ENCODE peak calls at places on chromosomes 16 and 17, in six cellular contexts. One of them, this sample, is unnamed.

GRCh38 chr17:35359396-35359795 is 14.0 kb downstream of the SLFN11 start:
- DNase-seq in psoas muscle: no peak
- DNase-seq in GM23248: no peak
- DNase-seq in ovary: no peak
- DNase-seq in sigmoid colon: no peak
- DNase-seq in tibial nerve: no peak
- DNase-seq in this sample: no peak

GRCh38 chr17:28926786-28927185 is 23.9 kb upstream of the DHRS13 start:
- DNase-seq in ovary: no peak
- DNase-seq in psoas muscle: no peak
- DNase-seq in GM23248: no peak
- DNase-seq in sigmoid colon: no peak
- DNase-seq in tibial nerve: no peak
- DNase-seq in this sample: no peak

GRCh38 chr16:84751241-84751640 is 51.4 kb downstream of the USP10 start:
- DNase-seq in ovary: no peak
- DNase-seq in sigmoid colon: no peak
- DNase-seq in GM23248: no peak
- DNase-seq in tibial nerve: no peak
- DNase-seq in psoas muscle: no peak
- DNase-seq in this sample: no peak

GRCh38 chr16:56241596-56241995 is 50.3 kb downstream of the GNAO1 start:
- DNase-seq in GM23248: no peak
- DNase-seq in tibial nerve: no peak
- DNase-seq in psoas muscle: no peak
- DNase-seq in sigmoid colon: no peak
- DNase-seq in ovary: no peak
- DNase-seq in this sample: no peak

GRCh38 chr16:19123535-19124178 is 9.9 kb downstream of the ITPRIPL2 start:
- DNase-seq in sigmoid colon: no peak
- DNase-seq in psoas muscle: no peak
- DNase-seq in ovary: no peak
- DNase-seq in tibial nerve: no peak
- DNase-seq in GM23248: no peak
- DNase-seq in this sample: no peak

GRCh38 chr17:38591759-38592241 is 14.0 kb downstream of the SRCIN1 start:
- DNase-seq in ovary: no peak
- DNase-seq in sigmoid colon: no peak
- DNase-seq in GM23248: peak; percentile 66
- DNase-seq in psoas muscle: no peak
- DNase-seq in tibial nerve: no peak
- DNase-seq in this sample: no peak

GRCh38 chr16:11597737-11598136 is 11.0 kb upstream of the LITAF start:
- DNase-seq in GM23248: no peak
- DNase-seq in ovary: no peak
- DNase-seq in sigmoid colon: no peak
- DNase-seq in psoas muscle: no peak
- DNase-seq in tibial nerve: no peak
- DNase-seq in this sample: no peak

GRCh38 chr16:81650982-81651562 is 128.0 kb upstream of the PLCG2 start:
- DNase-seq in ovary: peak; percentile 91
- DNase-seq in psoas muscle: peak; percentile 62
- DNase-seq in tibial nerve: peak; percentile 61
- DNase-seq in GM23248: no peak
- DNase-seq in sigmoid colon: peak; percentile 95
- DNase-seq in this sample: peak; percentile 37

GRCh38 chr17:37710344-37710886 is 34.4 kb downstream of the HNF1B start:
- DNase-seq in tibial nerve: no peak
- DNase-seq in ovary: no peak
- DNase-seq in psoas muscle: no peak
- DNase-seq in GM23248: peak; percentile 56
- DNase-seq in sigmoid colon: no peak
- DNase-seq in this sample: peak; percentile 80

GRCh38 chr17:78341559-78342437 is 18.1 kb downstream of the SOCS3 start:
- DNase-seq in psoas muscle: peak; percentile 84
- DNase-seq in ovary: peak; percentile 88
- DNase-seq in sigmoid colon: peak; percentile 89
- DNase-seq in tibial nerve: no peak
- DNase-seq in GM23248: peak; percentile 93
- DNase-seq in this sample: no peak

GRCh38 chr17:50114849-50115357 is 15.1 kb downstream of the SAMD14 start:
- DNase-seq in tibial nerve: peak; percentile 62
- DNase-seq in psoas muscle: no peak
- DNase-seq in sigmoid colon: no peak
- DNase-seq in ovary: no peak
- DNase-seq in GM23248: peak; percentile 86
- DNase-seq in this sample: no peak

GRCh38 chr17:81831957-81832607 is 1.0 kb downstream of the MCRIP1 start:
- DNase-seq in GM23248: peak; percentile 89
- DNase-seq in ovary: no peak
- DNase-seq in sigmoid colon: no peak
- DNase-seq in tibial nerve: no peak
- DNase-seq in psoas muscle: no peak
- DNase-seq in this sample: no peak

GRCh38 chr16:2009302-2009711 is 314 bp downstream of the ZNF598 start:
- DNase-seq in psoas muscle: no peak
- DNase-seq in sigmoid colon: no peak
- DNase-seq in tibial nerve: no peak
- DNase-seq in GM23248: peak; percentile 45
- DNase-seq in ovary: peak; percentile 56
- DNase-seq in this sample: no peak

GRCh38 chr16:56800355-56800754 is 64.7 kb upstream of the SLC12A3 start:
- DNase-seq in psoas muscle: no peak
- DNase-seq in tibial nerve: no peak
- DNase-seq in sigmoid colon: no peak
- DNase-seq in GM23248: peak; percentile 39
- DNase-seq in ovary: no peak
- DNase-seq in this sample: no peak

GRCh38 chr16:59886021-59886420 is 1151.9 kb upstream of the GOT2 start:
- DNase-seq in tibial nerve: peak; percentile 78
- DNase-seq in GM23248: peak; percentile 71
- DNase-seq in sigmoid colon: peak; percentile 73
- DNase-seq in psoas muscle: peak; percentile 28
- DNase-seq in ovary: no peak
- DNase-seq in this sample: no peak

GRCh38 chr16:17296412-17296811 is 174.3 kb downstream of the XYLT1 start:
- DNase-seq in tibial nerve: no peak
- DNase-seq in ovary: no peak
- DNase-seq in GM23248: no peak
- DNase-seq in sigmoid colon: no peak
- DNase-seq in psoas muscle: peak; percentile 26
- DNase-seq in this sample: no peak

GRCh38 chr17:29573871-29574731 is 5.6 kb downstream of the TP53I13 start:
- DNase-seq in GM23248: no peak
- DNase-seq in psoas muscle: no peak
- DNase-seq in ovary: no peak
- DNase-seq in sigmoid colon: peak; percentile 64
- DNase-seq in tibial nerve: no peak
- DNase-seq in this sample: no peak

GRCh38 chr17:28187931-28188330 is 131.1 kb upstream of the TMEM97 start:
- DNase-seq in psoas muscle: no peak
- DNase-seq in sigmoid colon: no peak
- DNase-seq in GM23248: no peak
- DNase-seq in tibial nerve: no peak
- DNase-seq in ovary: no peak
- DNase-seq in this sample: no peak

GRCh38 chr17:2694381-2695242 is 17.0 kb downstream of the CLUH start:
- DNase-seq in ovary: peak; percentile 22
- DNase-seq in psoas muscle: no peak
- DNase-seq in tibial nerve: no peak
- DNase-seq in sigmoid colon: peak; percentile 61
- DNase-seq in GM23248: no peak
- DNase-seq in this sample: no peak

GRCh38 chr17:69997332-69997731 is 77.7 kb upstream of the KCNJ16 start:
- DNase-seq in GM23248: peak; percentile 50
- DNase-seq in sigmoid colon: no peak
- DNase-seq in tibial nerve: no peak
- DNase-seq in psoas muscle: no peak
- DNase-seq in ovary: no peak
- DNase-seq in this sample: no peak

GRCh38 chr17:61483778-61484116 is 31.5 kb downstream of the TBX4 start:
- DNase-seq in ovary: no peak
- DNase-seq in sigmoid colon: no peak
- DNase-seq in GM23248: no peak
- DNase-seq in tibial nerve: no peak
- DNase-seq in psoas muscle: no peak
- DNase-seq in this sample: no peak

GRCh38 chr16:85167589-85168537 is 55.6 kb upstream of the CIBAR2 start:
- DNase-seq in GM23248: no peak
- DNase-seq in sigmoid colon: no peak
- DNase-seq in psoas muscle: no peak
- DNase-seq in ovary: no peak
- DNase-seq in tibial nerve: no peak
- DNase-seq in this sample: no peak

GRCh38 chr17:78884148-78884870 is 18.7 kb downstream of the CEP295NL start:
- DNase-seq in ovary: no peak
- DNase-seq in tibial nerve: no peak
- DNase-seq in sigmoid colon: no peak
- DNase-seq in GM23248: peak; percentile 55
- DNase-seq in psoas muscle: no peak
- DNase-seq in this sample: no peak

GRCh38 chr16:9837481-9837880 is 344.7 kb downstream of the GRIN2A start:
- DNase-seq in tibial nerve: no peak
- DNase-seq in sigmoid colon: no peak
- DNase-seq in GM23248: peak; percentile 12
- DNase-seq in ovary: no peak
- DNase-seq in psoas muscle: no peak
- DNase-seq in this sample: no peak

GRCh38 chr17:57506253-57506911 is 238.7 kb downstream of the CCDC182 start:
- DNase-seq in GM23248: no peak
- DNase-seq in sigmoid colon: no peak
- DNase-seq in tibial nerve: no peak
- DNase-seq in psoas muscle: no peak
- DNase-seq in ovary: no peak
- DNase-seq in this sample: no peak

GRCh38 chr17:27975146-27976011 is 67.1 kb upstream of the NLK start:
- DNase-seq in GM23248: peak; percentile 50
- DNase-seq in psoas muscle: no peak
- DNase-seq in ovary: no peak
- DNase-seq in sigmoid colon: no peak
- DNase-seq in tibial nerve: no peak
- DNase-seq in this sample: no peak

GRCh38 chr17:10718547-10718946 is 11.3 kb downstream of the TMEM220 start:
- DNase-seq in tibial nerve: no peak
- DNase-seq in GM23248: no peak
- DNase-seq in ovary: no peak
- DNase-seq in sigmoid colon: no peak
- DNase-seq in psoas muscle: no peak
- DNase-seq in this sample: no peak

GRCh38 chr16:825298-826061 is 24.9 kb upstream of the GNG13 start:
- DNase-seq in sigmoid colon: no peak
- DNase-seq in GM23248: peak; percentile 59
- DNase-seq in ovary: peak; percentile 86
- DNase-seq in psoas muscle: peak; percentile 46
- DNase-seq in tibial nerve: no peak
- DNase-seq in this sample: no peak

DNA sequence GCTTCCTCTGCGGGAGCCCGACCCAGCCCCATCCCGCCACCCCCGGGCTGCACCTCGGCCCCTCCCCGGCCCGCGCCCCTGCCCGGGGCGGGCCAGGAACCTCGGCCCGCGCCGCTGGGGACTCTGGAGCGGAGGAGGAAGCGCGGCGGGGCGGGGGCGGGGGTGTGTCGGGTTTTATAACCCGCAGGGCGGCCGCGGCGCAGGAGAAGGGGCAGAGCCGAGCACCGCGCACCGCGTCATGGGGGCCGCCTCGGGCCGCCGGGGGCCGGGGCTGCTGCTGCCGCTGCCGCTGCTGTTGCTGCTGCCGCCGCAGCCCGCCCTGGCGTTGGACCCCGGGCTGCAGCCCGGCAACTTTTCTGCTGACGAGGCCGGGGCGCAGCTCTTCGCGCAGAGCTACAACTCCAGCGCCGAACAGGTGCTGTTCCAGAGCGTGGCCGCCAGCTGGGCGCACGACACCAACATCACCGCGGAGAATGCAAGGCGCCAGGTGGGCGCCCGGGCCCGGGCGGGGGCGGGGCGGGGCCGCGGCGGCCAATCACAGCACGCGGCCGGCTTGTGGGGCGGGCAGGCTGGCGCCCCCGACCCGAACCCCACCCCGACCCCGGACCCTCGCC is at the start of gene ACE:
- DNase-seq in sigmoid colon: no peak
- DNase-seq in tibial nerve: no peak
- DNase-seq in GM23248: peak; percentile 65
- DNase-seq in ovary: peak; percentile 44
- DNase-seq in psoas muscle: peak; percentile 40
- DNase-seq in this sample: no peak
- H3K27me3 ChIP-seq in sigmoid colon: peaks cover 22% of the 10 kb centered on the region
- H3K27me3 ChIP-seq in tibial nerve: no peaks in the 10 kb centered on the region
- H3K27me3 ChIP-seq in GM23248: no peaks in the 10 kb centered on the region
- H3K27me3 ChIP-seq in ovary: no peaks in the 10 kb centered on the region
- H3K27me3 ChIP-seq in psoas muscle: peaks cover 15% of the 10 kb centered on the region
- H3K27me3 ChIP-seq in this sample: no peaks in the 10 kb centered on the region

DNA sequence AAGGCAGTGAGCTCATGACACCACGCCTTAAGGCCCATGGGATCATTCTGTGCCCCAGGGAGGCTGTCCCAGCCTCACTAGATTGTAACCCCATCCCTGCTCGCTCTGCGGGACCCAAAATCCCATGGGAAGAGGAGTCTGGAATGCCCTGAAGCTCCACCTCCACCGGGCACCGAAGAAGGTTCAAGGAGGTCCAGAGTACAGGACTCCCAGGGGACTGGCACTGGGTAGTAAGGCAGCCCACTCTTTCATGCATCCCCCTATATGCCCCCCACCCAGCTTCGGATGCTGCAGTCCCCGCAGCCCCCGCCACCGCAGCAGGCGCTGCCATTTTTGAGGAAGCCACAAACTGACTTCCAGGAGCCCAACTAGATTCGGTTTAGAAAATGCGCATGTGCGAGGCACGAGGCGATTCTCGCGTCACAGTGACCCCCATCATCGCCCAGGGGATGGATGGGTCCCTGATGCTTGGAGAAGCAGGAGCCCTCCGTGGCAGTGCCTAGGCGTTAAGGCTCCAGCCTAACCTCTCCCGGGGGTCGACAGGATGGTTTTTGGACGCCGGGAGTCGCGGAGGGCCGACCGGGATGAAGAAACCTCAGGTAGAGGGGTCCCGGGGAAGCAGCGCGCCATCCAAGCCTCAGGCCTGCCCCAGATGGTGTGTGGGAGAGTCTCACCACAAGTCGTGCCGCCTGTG is 1681.0 kb downstream of the TP53TG3F start:
- DNase-seq in sigmoid colon: no peak
- DNase-seq in tibial nerve: no peak
- DNase-seq in ovary: no peak
- DNase-seq in psoas muscle: no peak
- DNase-seq in GM23248: no peak
- DNase-seq in this sample: no peak
- H3K9me3 ChIP-seq in sigmoid colon: no peaks in the 10 kb centered on the region
- H3K9me3 ChIP-seq in tibial nerve: no peaks in the 10 kb centered on the region
- H3K9me3 ChIP-seq in ovary: no peaks in the 10 kb centered on the region
- H3K9me3 ChIP-seq in psoas muscle: no peaks in the 10 kb centered on the region
- H3K9me3 ChIP-seq in GM23248: no peaks in the 10 kb centered on the region
- H3K9me3 ChIP-seq in this sample: peaks cover 33% of the 10 kb centered on the region

GRCh38 chr17:59056857-59057256 is 49.8 kb downstream of the TRIM37 start:
- DNase-seq in sigmoid colon: no peak
- DNase-seq in tibial nerve: no peak
- DNase-seq in psoas muscle: no peak
- DNase-seq in GM23248: no peak
- DNase-seq in ovary: no peak
- DNase-seq in this sample: no peak
- H3K4me1 ChIP-seq in sigmoid colon: no peaks in the 10 kb centered on the region
- H3K4me1 ChIP-seq in tibial nerve: no peaks in the 10 kb centered on the region
- H3K4me1 ChIP-seq in psoas muscle: no peaks in the 10 kb centered on the region
- H3K4me1 ChIP-seq in GM23248: no peaks in the 10 kb centered on the region
- H3K4me1 ChIP-seq in ovary: no peaks in the 10 kb centered on the region
- H3K4me1 ChIP-seq in this sample: no peaks in the 10 kb centered on the region

GRCh38 chr17:48711128-48711527 is 11.2 kb downstream of the PRAC1 start:
- DNase-seq in psoas muscle: no peak
- DNase-seq in ovary: no peak
- DNase-seq in GM23248: no peak
- DNase-seq in sigmoid colon: no peak
- DNase-seq in tibial nerve: no peak
- DNase-seq in this sample: no peak
- H3K27me3 ChIP-seq in psoas muscle: peaks cover 19% of the 10 kb centered on the region
- H3K27me3 ChIP-seq in ovary: no peaks in the 10 kb centered on the region
- H3K27me3 ChIP-seq in GM23248: peaks cover 91% of the 10 kb centered on the region
- H3K27me3 ChIP-seq in sigmoid colon: peaks cover 13% of the 10 kb centered on the region
- H3K27me3 ChIP-seq in tibial nerve: no peaks in the 10 kb centered on the region
- H3K27me3 ChIP-seq in this sample: peaks cover 10% of the 10 kb centered on the region

This sample was measured in lung.